ENCODE peak calls at places on chromosomes 7 and 10, in five cellular contexts. Q is ELR; H is stomach; T is B cell; R is activated CD4-positive, alpha-beta T cell treated with anti-CD3 and anti-CD28 coated beads, Interleukin-2, amount 10 ng/mL, durations not matched to agents 7 days and 5 days. N is an unnamed sample.

GRCh38 chr10:22259280-22259679 is 41.5 kb upstream of the EBLN1 start:
- DNase-seq in Q (peak; percentile 21), R (peak; percentile 21), H (no peak), T (peak; percentile 26), N (peak; percentile 47)

GRCh38 chr10:9234191-9234590 is 1179.7 kb downstream of the GATA3 start:
- DNase-seq in R (no peak), H (no peak), Q (no peak), T (no peak), N (no peak)

GRCh38 chr10:96685297-96685696 is 35.0 kb downstream of the PIK3AP1 start:
- DNase-seq in H (no peak), T (no peak), Q (no peak), R (no peak), N (no peak)

GRCh38 chr10:122988501-122988900 is 8.3 kb downstream of the PSTK start:
- DNase-seq in Q (no peak), T (no peak), H (no peak), R (no peak), N (no peak)

GRCh38 chr10:13338337-13339128 is 9.6 kb downstream of the SEPHS1 start:
- DNase-seq in R (no peak), Q (no peak), H (no peak), T (no peak), N (peak; percentile 34)

GRCh38 chr7:76356823-76357222 is 2.0 kb downstream of the YWHAG start:
- DNase-seq in Q (peak; percentile 68), R (no peak), H (no peak), T (no peak), N (no peak)

GRCh38 chr10:4450981-4451501 is 375.0 kb upstream of the AKR1E2 start:
- DNase-seq in R (no peak), Q (peak; percentile 86), T (no peak), H (no peak), N (no peak)

GRCh38 chr10:97736403-97736901 is 476 bp upstream of the ZFYVE27 start:
- DNase-seq in R (no peak), Q (no peak), T (peak; percentile 21), H (no peak), N (no peak)

GRCh38 chr10:60414877-60415585 is 25.4 kb upstream of the ANK3 start:
- DNase-seq in R (no peak), Q (peak; percentile 98), T (no peak), H (no peak), N (peak; percentile 28)

GRCh38 chr10:133520193-133520738 is 6.9 kb upstream of the CYP2E1 start:
- DNase-seq in Q (peak; percentile 77), R (peak; percentile 87), H (peak; percentile 90), T (peak; percentile 88), N (peak; percentile 73)

GRCh38 chr7:93958216-93958615 is 36.7 kb downstream of the GNG11 start:
- DNase-seq in T (no peak), H (no peak), Q (peak; percentile 55), R (no peak), N (no peak)

GRCh38 chr7:46619723-46620310 is 698.7 kb upstream of the IGFBP3 start:
- DNase-seq in T (no peak), H (no peak), Q (no peak), R (no peak), N (no peak)

GRCh38 chr10:119135517-119135890 is 30.0 kb downstream of the SFXN4 start:
- DNase-seq in T (no peak), H (no peak), Q (no peak), R (no peak), N (no peak)

GRCh38 chr7:64618785-64619456 is 47.0 kb upstream of the ZNF107 start:
- DNase-seq in T (peak; percentile 67), R (peak; percentile 48), Q (peak; percentile 55), H (no peak), N (peak; percentile 43)

GRCh38 chr10:80988755-80989154 is 451.1 kb downstream of the SH2D4B start:
- DNase-seq in T (no peak), R (no peak), Q (no peak), H (no peak), N (no peak)

GRCh38 chr10:33015798-33016547 is 57.9 kb upstream of the ITGB1 start:
- DNase-seq in Q (peak; percentile 80), T (no peak), R (no peak), H (no peak), N (no peak)

GRCh38 chr10:53325073-53325472 is 552.5 kb upstream of the MBL2 start:
- DNase-seq in Q (peak; percentile 63), T (no peak), H (no peak), R (no peak), N (no peak)

GRCh38 chr7:158546626-158547025 is 41.0 kb downstream of the PTPRN2 start:
- DNase-seq in R (no peak), T (no peak), Q (no peak), H (no peak), N (no peak)

GRCh38 chr7:50119815-50120637 is 27.0 kb upstream of the ZPBP start:
- DNase-seq in Q (no peak), T (peak; percentile 50), R (peak; percentile 55), H (no peak), N (no peak)

GRCh38 chr7:100884741-100885439 is 4.6 kb downstream of the UFSP1 start:
- DNase-seq in R (no peak), T (no peak), H (no peak), Q (no peak), N (no peak)

GRCh38 chr10:5545778-5546710 is 21.3 kb downstream of the CALML3 start:
- DNase-seq in T (no peak), H (peak; percentile 65), Q (peak; percentile 89), R (no peak), N (no peak)

GRCh38 chr10:77187376-77187999 is 450.1 kb downstream of the KCNMA1 start:
- DNase-seq in Q (peak; percentile 22), T (no peak), R (no peak), H (no peak), N (no peak)

GRCh38 chr10:117543245-117543998 is 876 bp downstream of the EMX2 start:
- DNase-seq in H (no peak), T (no peak), Q (no peak), R (no peak), N (no peak)

GRCh38 chr7:129923709-129924108 is 29.1 kb downstream of the UBE2H start:
- DNase-seq in T (no peak), H (no peak), Q (peak; percentile 68), R (no peak), N (no peak)

GRCh38 chr10:121404611-121405010 is 193.6 kb downstream of the FGFR2 start:
- DNase-seq in Q (no peak), T (no peak), R (no peak), H (no peak), N (no peak)

GRCh38 chr10:118961401-118961800 is 68.1 kb upstream of the NANOS1 start:
- DNase-seq in H (no peak), R (no peak), Q (no peak), T (no peak), N (no peak)

GRCh38 chr7:24732646-24733413 is 24.4 kb downstream of the GSDME start:
- DNase-seq in R (no peak), T (no peak), H (no peak), Q (peak; percentile 67), N (no peak)